ENCODE peak calls at places on chromosomes 5 and 9, in nine cellular contexts. G, M, I, L, D, V, R, K and U are unnamed samples.

GRCh38 chr9:4760122-4760521 is 19.1 kb upstream of the AK3 start:
- DNase-seq in D (no peak), L (no peak), G (no peak), V (no peak), R (no peak), I (no peak), M (peak), K (no peak), U (no peak)

GRCh38 chr5:122999947-123000563 is 36.5 kb downstream of the PPIC start:
- DNase-seq in R (no peak), V (no peak), G (peak), K (peak), L (peak), M (peak), I (peak), D (peak), U (no peak)

GRCh38 chr5:16520806-16521205 is 55.2 kb upstream of the ZNF622 start:
- DNase-seq in G (no peak), M (no peak), R (no peak), L (no peak), V (no peak), I (no peak), K (no peak), D (no peak), U (no peak)

GRCh38 chr5:157233515-157233914 is 32.4 kb upstream of the CYFIP2 start:
- DNase-seq in M (no peak), V (no peak), R (no peak), G (no peak), L (no peak), K (no peak), D (no peak), I (no peak), U (no peak)

GRCh38 chr5:139566611-139567010 is 5.5 kb downstream of the UBE2D2 start:
- DNase-seq in G (no peak), L (peak), M (no peak), V (no peak), R (no peak), K (no peak), I (no peak), D (no peak), U (no peak)

GRCh38 chr9:95037789-95038521 is 279.6 kb downstream of the FANCC start:
- DNase-seq in R (no peak), G (no peak), I (no peak), L (peak), V (no peak), M (no peak), K (no peak), D (no peak), U (no peak)

GRCh38 chr5:6656680-6657079 is 23.4 kb downstream of the SRD5A1 start:
- DNase-seq in L (no peak), V (no peak), M (no peak), K (no peak), I (no peak), D (no peak), G (no peak), R (no peak), U (no peak)

GRCh38 chr9:16121593-16121992 is 568.8 kb downstream of the CCDC171 start:
- DNase-seq in K (no peak), G (no peak), I (no peak), D (no peak), M (no peak), V (no peak), L (peak), R (no peak), U (no peak)

GRCh38 chr5:76660360-76660759 is 37.2 kb upstream of the F2RL2 start:
- DNase-seq in D (no peak), M (no peak), I (no peak), L (no peak), V (no peak), R (no peak), G (no peak), K (no peak), U (no peak)

GRCh38 chr9:95626885-95627558 is 110.3 kb upstream of the PTCH1 start:
- DNase-seq in R (peak), V (peak), L (peak), D (peak), I (peak), K (no peak), G (no peak), M (no peak), U (no peak)

GRCh38 chr5:137488516-137488915 is 10.6 kb downstream of the SPOCK1 start:
- DNase-seq in L (no peak), M (no peak), R (no peak), G (no peak), I (no peak), V (no peak), K (no peak), D (no peak), U (no peak)

GRCh38 chr5:147576646-147577535 is 67.0 kb upstream of the DPYSL3 start:
- DNase-seq in D (peak), I (peak), M (no peak), R (peak), V (no peak), K (no peak), G (no peak), L (peak), U (peak)

GRCh38 chr5:38681966-38682365 is 125.5 kb upstream of the LIFR start:
- DNase-seq in K (no peak), D (no peak), G (no peak), R (no peak), I (no peak), L (no peak), V (no peak), M (no peak), U (no peak)

GRCh38 chr9:83544002-83544698 is 5.9 kb upstream of the FRMD3 start:
- DNase-seq in V (no peak), G (no peak), K (no peak), R (peak), I (no peak), L (peak), M (peak), D (no peak), U (no peak)

GRCh38 chr9:131609116-131609830 is 64.0 kb downstream of the PRRT1B start:
- DNase-seq in D (peak), V (no peak), K (no peak), R (peak), M (no peak), G (no peak), L (peak), I (no peak), U (no peak)

GRCh38 chr5:128082551-128083032 is 974 bp upstream of the SLC12A2 start:
- DNase-seq in K (no peak), I (no peak), V (no peak), D (no peak), R (no peak), M (no peak), L (no peak), G (no peak), U (no peak)

GRCh38 chr9:96317335-96317980 is 15.5 kb upstream of the HSD17B3 start:
- DNase-seq in G (no peak), R (no peak), M (peak), L (peak), D (no peak), I (peak), K (peak), V (no peak), U (no peak)

GRCh38 chr5:2901511-2901910 is 150.0 kb upstream of the IRX2 start:
- DNase-seq in G (no peak), I (no peak), D (no peak), R (no peak), M (no peak), L (no peak), K (no peak), V (no peak), U (no peak)

GRCh38 chr5:54329731-54330709 is 19.6 kb upstream of the ARL15 start:
- DNase-seq in L (peak), G (no peak), R (no peak), K (no peak), V (no peak), I (no peak), M (no peak), D (no peak), U (no peak)

GRCh38 chr5:93649234-93649900 is 66.3 kb downstream of the NR2F1 start:
- DNase-seq in G (no peak), V (no peak), M (no peak), I (no peak), K (no peak), D (no peak), L (no peak), R (no peak), U (no peak)

GRCh38 chr9:70941191-70941590 is 180.2 kb downstream of the TRPM3 start:
- DNase-seq in M (no peak), L (no peak), R (no peak), D (no peak), K (no peak), V (no peak), I (no peak), G (no peak), U (no peak)

GRCh38 chr5:83848928-83849327 is 128.3 kb upstream of the HAPLN1 start:
- DNase-seq in M (no peak), K (no peak), I (no peak), V (no peak), R (no peak), L (no peak), D (no peak), G (no peak), U (no peak)

GRCh38 chr5:1751026-1751863 is 48.4 kb downstream of the MRPL36 start:
- DNase-seq in V (no peak), G (peak), R (no peak), D (peak), I (peak), L (no peak), M (no peak), K (no peak), U (no peak)

GRCh38 chr9:106868565-106868964 is 5.6 kb downstream of the ZNF462 start:
- DNase-seq in M (no peak), I (peak), G (peak), D (no peak), K (no peak), R (peak), L (peak), V (no peak), U (no peak)

GRCh38 chr9:108153391-108153790 is 663.8 kb upstream of the KLF4 start:
- DNase-seq in V (no peak), I (no peak), L (no peak), G (no peak), M (no peak), K (no peak), D (no peak), R (no peak), U (no peak)
- H3K27ac ChIP-seq in V (no peak), I (no peak), L (no peak), G (no peak), M (no peak), K (no peak), D (no peak), R (no peak), U (no peak)

GRCh38 chr5:106985174-106985573 is 685.6 kb downstream of the EFNA5 start:
- DNase-seq in I (no peak), L (no peak), M (no peak), G (no peak), R (no peak), D (no peak), K (no peak), V (no peak), U (no peak)
- H3K27ac ChIP-seq in I (no peak), L (no peak), M (no peak), G (no peak), R (no peak), D (no peak), K (no peak), V (no peak), U (no peak)

DNA sequence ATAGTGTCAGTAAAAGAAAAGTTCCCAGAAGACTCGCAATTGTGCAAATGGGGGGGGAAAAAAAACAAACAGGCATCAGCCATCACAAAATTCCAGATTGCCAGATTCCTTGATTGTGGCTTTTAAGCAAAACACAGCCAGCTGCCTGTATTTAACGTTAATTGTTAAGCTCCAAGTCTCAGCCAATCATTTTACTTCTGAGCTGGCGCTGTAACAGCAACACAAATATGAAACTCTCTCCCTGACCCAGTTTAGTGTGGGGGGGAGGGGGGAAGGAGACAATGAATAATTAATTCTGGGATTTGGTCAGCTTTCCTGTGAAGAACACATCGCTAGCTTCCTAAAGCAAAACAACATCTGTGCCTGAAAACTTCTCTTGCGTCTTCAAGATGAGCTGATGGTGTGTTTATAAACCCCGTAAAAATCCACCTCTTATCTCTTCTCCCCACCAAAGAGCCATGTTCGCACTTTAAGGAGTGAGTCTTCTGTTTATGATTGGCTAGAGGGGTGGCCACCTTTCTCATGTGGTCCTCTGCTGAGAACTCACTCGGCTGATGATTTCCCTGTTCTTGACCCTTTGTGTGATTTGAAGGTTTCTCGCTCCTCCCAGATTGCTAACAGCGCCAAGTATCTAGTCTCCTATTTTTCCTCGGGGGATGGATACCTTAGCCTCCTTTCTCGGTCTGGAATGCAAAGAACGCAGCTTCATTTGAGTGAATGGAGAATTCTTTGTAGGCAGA is 160.2 kb upstream of the DAPK1 start:
- DNase-seq in D (no peak), L (peak), I (no peak), G (no peak), V (no peak), K (no peak), M (no peak), R (no peak), U (no peak)
- H3K27ac ChIP-seq in D (no peak), L (no peak), I (no peak), G (no peak), V (no peak), K (no peak), M (no peak), R (no peak), U (no peak)

GRCh38 chr5:135543151-135543818 is 7.5 kb upstream of the NEUROG1 start:
- DNase-seq in K (no peak), M (no peak), I (no peak), L (no peak), R (no peak), D (no peak), G (no peak), V (no peak), U (no peak)

GRCh38 chr5:135546014-135546413 is 10.2 kb upstream of the NEUROG1 start:
- DNase-seq in L (no peak), V (no peak), D (no peak), K (no peak), I (no peak), G (no peak), R (no peak), M (no peak), U (no peak)

GRCh38 chr5:135546912-135547311 is 11.1 kb upstream of the NEUROG1 start:
- DNase-seq in R (no peak), D (no peak), I (no peak), V (no peak), L (no peak), K (no peak), M (no peak), G (no peak), U (no peak)

GRCh38 chr5:135544666-135545045 is 8.9 kb upstream of the NEUROG1 start:
- DNase-seq in G (no peak), L (no peak), K (no peak), I (no peak), D (no peak), M (no peak), R (no peak), V (no peak), U (no peak)

GRCh38 chr5:135545115-135545514 is 9.4 kb upstream of the NEUROG1 start:
- DNase-seq in L (no peak), I (no peak), V (no peak), R (no peak), K (no peak), G (no peak), M (no peak), D (no peak), U (no peak)
- H3K27ac ChIP-seq in L (no peak), I (no peak), V (no peak), R (no peak), K (no peak), G (no peak), M (no peak), D (no peak), U (no peak)

GRCh38 chr9:123376218-123377071 is 20.4 kb downstream of the CRB2 start:
- DNase-seq in L (no peak), K (no peak), I (no peak), M (no peak), G (no peak), D (no peak), V (peak), R (no peak), U (no peak)
- H3K27ac ChIP-seq in L (no peak), K (no peak), I (no peak), M (no peak), G (no peak), D (no peak), V (no peak), R (no peak), U (no peak)

GRCh38 chr5:169701910-169702451 is 64.9 kb downstream of the DOCK2 start:
- DNase-seq in G (no peak), L (peak), R (no peak), V (no peak), M (no peak), D (no peak), K (no peak), I (no peak), U (no peak)
- H3K27ac ChIP-seq in G (no peak), L (no peak), R (no peak), V (no peak), M (no peak), D (no peak), K (no peak), I (no peak), U (no peak)

GRCh38 chr5:11324521-11325289 is 563.7 kb upstream of the DAP start:
- DNase-seq in D (no peak), R (no peak), K (no peak), L (no peak), M (no peak), V (no peak), I (no peak), G (no peak), U (no peak)
- H3K27ac ChIP-seq in D (peak), R (no peak), K (no peak), L (no peak), M (no peak), V (no peak), I (peak), G (no peak), U (peak)

GRCh38 chr9:89939893-89940292 is 335.1 kb downstream of the GADD45G start:
- DNase-seq in G (no peak), K (no peak), R (no peak), V (no peak), M (no peak), I (no peak), D (no peak), L (no peak), U (no peak)

GRCh38 chr9:89935791-89936190 is 331.0 kb downstream of the GADD45G start:
- DNase-seq in R (no peak), I (no peak), D (no peak), K (no peak), L (no peak), M (no peak), G (no peak), V (no peak), U (no peak)

GRCh38 chr9:89933578-89933977 is 328.8 kb downstream of the GADD45G start:
- DNase-seq in G (no peak), D (no peak), R (no peak), V (no peak), M (no peak), L (no peak), I (no peak), K (no peak), U (no peak)

GRCh38 chr9:89935115-89935514 is 330.3 kb downstream of the GADD45G start:
- DNase-seq in M (no peak), K (no peak), R (no peak), I (no peak), L (no peak), V (no peak), D (no peak), G (no peak), U (no peak)

DNA sequence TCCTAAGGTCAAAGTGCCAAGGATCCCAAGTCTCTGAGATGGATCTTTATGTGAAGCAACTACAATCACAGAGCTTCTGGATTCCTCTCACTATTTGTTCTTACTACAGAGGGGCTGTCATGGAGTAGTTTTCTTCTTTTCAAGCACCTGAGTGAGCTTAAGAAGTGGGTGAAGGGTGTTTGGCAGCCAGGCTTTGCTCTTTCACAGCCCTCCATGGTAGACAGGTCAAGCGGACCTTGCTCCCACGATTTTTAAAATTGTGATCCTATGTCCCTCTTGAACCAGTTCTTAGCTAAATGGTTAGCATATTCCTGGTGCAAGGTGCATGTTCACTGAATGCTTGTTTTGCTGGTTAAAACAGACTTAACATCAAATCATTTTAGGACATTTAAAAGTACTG is 332.2 kb downstream of the GADD45G start:
- DNase-seq in M (no peak), I (no peak), K (no peak), D (no peak), L (no peak), V (no peak), G (no peak), R (no peak), U (no peak)
- H3K27ac ChIP-seq in M (no peak), I (no peak), K (no peak), D (no peak), L (no peak), V (no peak), G (no peak), R (no peak), U (no peak)

GRCh38 chr9:89466451-89467277 is 31.2 kb downstream of the SEMA4D start:
- DNase-seq in G (no peak), M (no peak), D (no peak), R (no peak), L (no peak), K (no peak), I (no peak), V (peak), U (no peak)

GRCh38 chr9:89462817-89463216 is 35.1 kb downstream of the SEMA4D start:
- DNase-seq in M (no peak), V (no peak), G (no peak), K (no peak), D (no peak), L (no peak), R (no peak), I (no peak), U (no peak)

GRCh38 chr9:89463986-89464901 is 33.7 kb downstream of the SEMA4D start:
- DNase-seq in M (peak), G (no peak), R (no peak), K (no peak), D (no peak), V (peak), I (no peak), L (no peak), U (no peak)

GRCh38 chr9:89465726-89466308 is 32.1 kb downstream of the SEMA4D start:
- DNase-seq in L (no peak), V (no peak), G (no peak), M (no peak), I (no peak), R (no peak), K (no peak), D (no peak), U (no peak)

DNA sequence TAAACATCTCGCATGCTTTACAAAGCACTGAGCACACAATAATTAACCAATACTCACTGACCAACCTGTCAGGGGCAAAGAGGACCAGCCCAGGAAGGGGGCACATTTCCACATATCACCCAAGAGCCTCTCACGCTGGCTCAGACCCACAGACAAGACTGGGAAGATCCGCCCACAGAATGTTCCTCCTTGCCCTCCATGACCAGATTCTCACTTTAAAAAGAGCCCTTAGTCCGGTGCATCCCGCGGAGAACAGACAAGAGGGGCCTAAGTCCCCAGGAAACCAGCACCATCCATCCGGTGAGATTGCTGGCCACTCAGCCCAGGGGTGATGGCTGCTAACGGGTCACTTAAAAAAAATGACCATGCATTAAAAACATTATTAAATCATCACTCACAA is 32.9 kb downstream of the SEMA4D start:
- DNase-seq in I (no peak), D (no peak), L (no peak), M (no peak), K (no peak), G (no peak), V (no peak), R (no peak), U (no peak)
- H3K27ac ChIP-seq in I (peak), D (peak), L (no peak), M (peak), K (no peak), G (no peak), V (peak), R (no peak), U (peak)